ENCODE peak calls at places on chromosomes 7 and 10, in five cellular contexts. One of them, this sample, is unnamed.
A peak's percentile ranks its signal among the peaks of the same experiment; 100 is the strongest.

GRCh38 chr10:42985436-42986316 is 91.2 kb upstream of the RET start:
- DNase-seq in activated CD8-positive, alpha-beta memory T cell treated with anti-CD3 and anti-CD28 coated beads, Interleukin-2, amount 50 U/mL, for 48 hours: peak; percentile 40
- DNase-seq in stimulated activated CD4-positive, alpha-beta T cell treated with anti-CD3 and anti-CD28 coated beads, TNF-alpha, amount 100 ng/mL, for 4 hours: no peak
- DNase-seq in EL: no peak
- DNase-seq in ovary: no peak
- DNase-seq in this sample: peak; percentile 75

GRCh38 chr7:18357691-18358090 is 137.9 kb upstream of the HDAC9 start:
- DNase-seq in activated CD8-positive, alpha-beta memory T cell treated with anti-CD3 and anti-CD28 coated beads, Interleukin-2, amount 50 U/mL, for 48 hours: no peak
- DNase-seq in stimulated activated CD4-positive, alpha-beta T cell treated with anti-CD3 and anti-CD28 coated beads, TNF-alpha, amount 100 ng/mL, for 4 hours: no peak
- DNase-seq in EL: peak; percentile 34
- DNase-seq in ovary: no peak
- DNase-seq in this sample: no peak

GRCh38 chr7:39838326-39838725 is 111.7 kb upstream of the CDK13 start:
- DNase-seq in activated CD8-positive, alpha-beta memory T cell treated with anti-CD3 and anti-CD28 coated beads, Interleukin-2, amount 50 U/mL, for 48 hours: no peak
- DNase-seq in stimulated activated CD4-positive, alpha-beta T cell treated with anti-CD3 and anti-CD28 coated beads, TNF-alpha, amount 100 ng/mL, for 4 hours: no peak
- DNase-seq in EL: peak; percentile 30
- DNase-seq in ovary: peak; percentile 55
- DNase-seq in this sample: no peak

GRCh38 chr7:124940306-124940705 is 10.7 kb upstream of the POT1 start:
- DNase-seq in activated CD8-positive, alpha-beta memory T cell treated with anti-CD3 and anti-CD28 coated beads, Interleukin-2, amount 50 U/mL, for 48 hours: no peak
- DNase-seq in stimulated activated CD4-positive, alpha-beta T cell treated with anti-CD3 and anti-CD28 coated beads, TNF-alpha, amount 100 ng/mL, for 4 hours: no peak
- DNase-seq in EL: no peak
- DNase-seq in ovary: no peak
- DNase-seq in this sample: peak; percentile 2

GRCh38 chr10:26438534-26439269 is 561 bp downstream of the APBB1IP start:
- DNase-seq in activated CD8-positive, alpha-beta memory T cell treated with anti-CD3 and anti-CD28 coated beads, Interleukin-2, amount 50 U/mL, for 48 hours: peak; percentile 83
- DNase-seq in stimulated activated CD4-positive, alpha-beta T cell treated with anti-CD3 and anti-CD28 coated beads, TNF-alpha, amount 100 ng/mL, for 4 hours: peak; percentile 67
- DNase-seq in EL: peak; percentile 62
- DNase-seq in ovary: no peak
- DNase-seq in this sample: peak; percentile 81

GRCh38 chr7:55074008-55074499 is 55.2 kb downstream of the EGFR start:
- DNase-seq in activated CD8-positive, alpha-beta memory T cell treated with anti-CD3 and anti-CD28 coated beads, Interleukin-2, amount 50 U/mL, for 48 hours: no peak
- DNase-seq in stimulated activated CD4-positive, alpha-beta T cell treated with anti-CD3 and anti-CD28 coated beads, TNF-alpha, amount 100 ng/mL, for 4 hours: no peak
- DNase-seq in EL: peak; percentile 97
- DNase-seq in ovary: no peak
- DNase-seq in this sample: peak; percentile 91

GRCh38 chr7:84091318-84091717 is 103.3 kb downstream of the SEMA3A start:
- DNase-seq in activated CD8-positive, alpha-beta memory T cell treated with anti-CD3 and anti-CD28 coated beads, Interleukin-2, amount 50 U/mL, for 48 hours: no peak
- DNase-seq in stimulated activated CD4-positive, alpha-beta T cell treated with anti-CD3 and anti-CD28 coated beads, TNF-alpha, amount 100 ng/mL, for 4 hours: no peak
- DNase-seq in EL: no peak
- DNase-seq in ovary: no peak
- DNase-seq in this sample: no peak

GRCh38 chr7:132380065-132380464 is 196.2 kb downstream of the PLXNA4 start:
- DNase-seq in activated CD8-positive, alpha-beta memory T cell treated with anti-CD3 and anti-CD28 coated beads, Interleukin-2, amount 50 U/mL, for 48 hours: no peak
- DNase-seq in stimulated activated CD4-positive, alpha-beta T cell treated with anti-CD3 and anti-CD28 coated beads, TNF-alpha, amount 100 ng/mL, for 4 hours: no peak
- DNase-seq in EL: no peak
- DNase-seq in ovary: peak; percentile 76
- DNase-seq in this sample: peak; percentile 74

GRCh38 chr10:31030800-31031199 is 865 bp downstream of the ZNF438 start:
- DNase-seq in activated CD8-positive, alpha-beta memory T cell treated with anti-CD3 and anti-CD28 coated beads, Interleukin-2, amount 50 U/mL, for 48 hours: no peak
- DNase-seq in stimulated activated CD4-positive, alpha-beta T cell treated with anti-CD3 and anti-CD28 coated beads, TNF-alpha, amount 100 ng/mL, for 4 hours: no peak
- DNase-seq in EL: peak; percentile 9
- DNase-seq in ovary: no peak
- DNase-seq in this sample: no peak

GRCh38 chr10:123521556-123521955 is 144.6 kb upstream of the GPR26 start:
- DNase-seq in activated CD8-positive, alpha-beta memory T cell treated with anti-CD3 and anti-CD28 coated beads, Interleukin-2, amount 50 U/mL, for 48 hours: no peak
- DNase-seq in stimulated activated CD4-positive, alpha-beta T cell treated with anti-CD3 and anti-CD28 coated beads, TNF-alpha, amount 100 ng/mL, for 4 hours: no peak
- DNase-seq in EL: no peak
- DNase-seq in ovary: no peak
- DNase-seq in this sample: no peak

GRCh38 chr10:131692686-131693334 is 208.0 kb upstream of the PPP2R2D start:
- DNase-seq in activated CD8-positive, alpha-beta memory T cell treated with anti-CD3 and anti-CD28 coated beads, Interleukin-2, amount 50 U/mL, for 48 hours: no peak
- DNase-seq in stimulated activated CD4-positive, alpha-beta T cell treated with anti-CD3 and anti-CD28 coated beads, TNF-alpha, amount 100 ng/mL, for 4 hours: no peak
- DNase-seq in EL: no peak
- DNase-seq in ovary: no peak
- DNase-seq in this sample: peak; percentile 51

GRCh38 chr7:94264756-94265155 is 129.9 kb upstream of the COL1A2 start:
- DNase-seq in activated CD8-positive, alpha-beta memory T cell treated with anti-CD3 and anti-CD28 coated beads, Interleukin-2, amount 50 U/mL, for 48 hours: no peak
- DNase-seq in stimulated activated CD4-positive, alpha-beta T cell treated with anti-CD3 and anti-CD28 coated beads, TNF-alpha, amount 100 ng/mL, for 4 hours: no peak
- DNase-seq in EL: no peak
- DNase-seq in ovary: no peak
- DNase-seq in this sample: no peak

This sample was measured in osteoblast.